ENCODE peak calls at places on chromosome 20, in eight cellular contexts. V is sigmoid colon, S is stomach, M is HepG2, T is A549, Y is K562, P is tibial nerve, I is transverse colon. F is an unnamed sample.

GRCh38 chr20:24452498-24453133 is 16.8 kb upstream of the SYNDIG1 start:
- DNase-seq in V (no peak), S (no peak), M (no peak), T (no peak), Y (no peak), P (no peak), I (no peak), F (no peak)

GRCh38 chr20:8133816-8134451 is 1.9 kb downstream of the PLCB1 start:
- DNase-seq in V (no peak), S (no peak), M (no peak), T (no peak), Y (no peak), P (no peak), I (no peak), F (no peak)

GRCh38 chr20:20003088-20003954 is 13.8 kb upstream of the NAA20 start:
- DNase-seq in V (peak), S (no peak), M (no peak), T (no peak), Y (no peak), P (peak), I (peak), F (no peak)

GRCh38 chr20:63005240-63005861 is 1.4 kb downstream of the BHLHE23 start:
- DNase-seq in V (no peak), S (no peak), M (no peak), T (no peak), Y (no peak), P (no peak), I (no peak), F (no peak)

GRCh38 chr20:4962257-4962855 is 39.0 kb downstream of the SLC23A2 start:
- DNase-seq in V (no peak), S (no peak), M (no peak), T (no peak), Y (peak), P (no peak), I (no peak), F (no peak)

GRCh38 chr20:60050193-60050960 is 92.2 kb downstream of the CDH26 start:
- DNase-seq in V (peak), S (peak), M (peak), T (peak), Y (peak), P (no peak), I (peak), F (no peak)

GRCh38 chr20:25309395-25310267 is 61.7 kb downstream of the PYGB start:
- DNase-seq in V (peak), S (peak), M (peak), T (peak), Y (peak), P (peak), I (peak), F (peak)

GRCh38 chr20:41249371-41249770 is 68.2 kb downstream of the ZHX3 start:
- DNase-seq in V (peak), S (no peak), M (no peak), T (peak), Y (peak), P (peak), I (peak), F (peak)

GRCh38 chr20:17622851-17623508 is 53.1 kb downstream of the DSTN start:
- DNase-seq in V (peak), S (no peak), M (no peak), T (no peak), Y (no peak), P (no peak), I (no peak), F (no peak)

GRCh38 chr20:37902504-37903313 is at the start of gene VSTM2L:
- DNase-seq in V (peak), S (peak), M (no peak), T (peak), Y (peak), P (no peak), I (peak), F (no peak)

GRCh38 chr20:17992847-17993508 is 24.2 kb downstream of the MGME1 start:
- DNase-seq in V (no peak), S (no peak), M (no peak), T (no peak), Y (no peak), P (no peak), I (no peak), F (no peak)

GRCh38 chr20:48839083-48839482 is 11.3 kb upstream of the PREX1 start:
- DNase-seq in V (no peak), S (no peak), M (no peak), T (no peak), Y (no peak), P (no peak), I (no peak), F (no peak)

GRCh38 chr20:44756011-44756688 is 10.5 kb downstream of the KCNK15 start:
- DNase-seq in V (no peak), S (no peak), M (no peak), T (no peak), Y (no peak), P (no peak), I (no peak), F (no peak)

GRCh38 chr20:44758247-44759101 is 12.8 kb downstream of the KCNK15 start:
- DNase-seq in V (no peak), S (no peak), M (no peak), T (no peak), Y (no peak), P (no peak), I (no peak), F (no peak)

GRCh38 chr20:44756956-44757355 is 11.3 kb downstream of the KCNK15 start:
- DNase-seq in V (no peak), S (no peak), M (no peak), T (no peak), Y (no peak), P (no peak), I (no peak), F (no peak)

GRCh38 chr20:44752099-44752931 is 6.7 kb downstream of the KCNK15 start:
- DNase-seq in V (no peak), S (no peak), M (no peak), T (no peak), Y (no peak), P (no peak), I (no peak), F (no peak)

DNA sequence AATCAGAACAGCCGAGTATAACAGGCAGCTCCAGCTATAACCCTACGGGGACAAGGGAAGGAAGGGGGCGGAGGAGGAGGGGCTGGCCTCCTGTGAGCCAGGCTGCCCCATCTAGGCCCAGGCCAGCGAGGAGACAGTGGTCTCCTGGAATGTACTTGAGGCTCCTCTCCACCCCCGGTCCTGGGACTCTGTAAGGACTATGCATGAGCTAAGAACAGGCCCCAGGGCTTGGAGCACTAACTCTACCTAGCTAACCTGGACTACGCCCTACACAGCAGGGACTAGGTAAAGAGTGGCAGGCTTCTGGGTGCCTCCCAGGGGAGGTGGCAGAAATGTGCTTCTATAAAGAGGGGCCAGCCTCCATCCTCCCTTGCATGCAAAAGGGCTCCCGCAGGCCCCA is 8.9 kb downstream of the KCNK15 start:
- DNase-seq in V (no peak), S (no peak), M (no peak), T (no peak), Y (no peak), P (no peak), I (no peak), F (no peak)
- TF ChIP-seq CTCF in V (no peak), S (no peak), M (no peak), T (no peak), Y (no peak), P (no peak), I (no peak), F (no peak)

GRCh38 chr20:46550441-46550840 is at the start of gene OCSTAMP:
- DNase-seq in V (no peak), S (no peak), M (no peak), T (no peak), Y (no peak), P (no peak), I (no peak), F (no peak)
- TF ChIP-seq EP300 in V (no peak), S (no peak), M (no peak), T (no peak), Y (no peak), P (no peak), I (no peak), F (no peak)

GRCh38 chr20:34970193-34971037 is 14.7 kb downstream of the MYH7B start:
- DNase-seq in V (no peak), S (no peak), M (no peak), T (no peak), Y (no peak), P (no peak), I (no peak), F (no peak)

GRCh38 chr20:34967421-34967820 is 11.8 kb downstream of the MYH7B start:
- DNase-seq in V (no peak), S (no peak), M (no peak), T (no peak), Y (no peak), P (no peak), I (no peak), F (no peak)

GRCh38 chr20:34968020-34968775 is 12.5 kb downstream of the MYH7B start:
- DNase-seq in V (no peak), S (no peak), M (no peak), T (no peak), Y (no peak), P (no peak), I (no peak), F (no peak)

GRCh38 chr20:34964486-34964885 is 8.8 kb downstream of the MYH7B start:
- DNase-seq in V (no peak), S (no peak), M (no peak), T (no peak), Y (no peak), P (no peak), I (no peak), F (no peak)

DNA sequence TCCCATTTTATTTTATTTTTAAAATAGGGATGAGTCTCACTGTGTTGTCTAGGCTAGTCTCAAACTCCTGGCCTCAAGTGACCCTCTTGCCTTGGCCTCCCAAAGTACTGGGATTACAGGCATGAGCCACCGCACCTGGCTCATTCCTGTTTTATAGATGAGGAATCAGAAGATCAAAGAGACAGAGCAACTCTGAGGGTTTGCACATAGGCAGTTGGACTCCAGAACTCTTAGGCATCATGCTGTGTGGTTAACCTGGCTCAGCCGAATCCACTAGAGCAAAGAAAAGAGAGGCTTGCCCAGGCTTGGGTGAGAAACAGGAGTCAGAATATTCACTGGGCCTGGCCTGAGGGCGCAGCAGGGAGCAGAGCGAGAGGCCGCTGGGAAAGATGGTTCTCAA is 9.4 kb downstream of the MYH7B start:
- DNase-seq in V (no peak), S (no peak), M (no peak), T (no peak), Y (no peak), P (no peak), I (no peak), F (no peak)
- TF ChIP-seq POLR2A in V (no peak), S (no peak), M (no peak), T (no peak), Y (no peak), P (no peak), I (no peak), F (no peak)

DNA sequence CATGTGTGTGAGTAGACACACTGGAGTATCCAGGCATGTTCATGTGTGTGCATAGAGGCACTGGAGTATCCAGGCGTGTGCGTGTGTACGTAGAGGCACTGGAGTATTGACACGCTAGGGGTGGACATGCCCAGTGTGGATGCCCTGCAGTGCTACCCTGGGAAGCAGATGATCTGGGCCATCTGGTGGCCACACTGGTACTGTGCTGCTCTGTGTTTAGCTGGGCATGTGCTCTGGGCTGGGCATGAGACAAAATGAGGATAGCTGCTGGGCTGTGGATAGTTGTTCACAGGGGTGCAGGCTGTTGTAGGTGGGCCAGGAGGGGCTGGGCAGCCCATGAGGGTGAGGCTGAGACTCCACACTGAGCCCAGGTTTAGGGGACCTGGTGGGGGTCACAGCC is 24.0 kb upstream of the NPBWR2 start:
- DNase-seq in V (peak), S (no peak), M (peak), T (peak), Y (no peak), P (no peak), I (no peak), F (no peak)
- TF ChIP-seq CTCF in V (no peak), S (no peak), M (peak), T (peak), Y (no peak), P (no peak), I (no peak), F (no peak)

F was measured in ovary.